ENCODE peak calls at places on chromosomes 13 and 19, in seven cellular contexts. One of them, this sample, is unnamed.

GRCh38 chr19:399370-399769 is 9.6 kb downstream of the C2CD4C start:
- DNase-seq in H1: no peak
- DNase-seq in heart left ventricle: no peak
- DNase-seq in IMR-90: no peak
- DNase-seq in ascending aorta: no peak
- DNase-seq in mucosa of descending colon: no peak
- DNase-seq in uterus: no peak
- DNase-seq in this sample: peak; percentile 6

GRCh38 chr13:105783261-105783660 is 752.2 kb downstream of the EFNB2 start:
- DNase-seq in heart left ventricle: no peak
- DNase-seq in IMR-90: no peak
- DNase-seq in ascending aorta: no peak
- DNase-seq in uterus: no peak
- DNase-seq in mucosa of descending colon: no peak
- DNase-seq in H1: no peak
- DNase-seq in this sample: no peak

GRCh38 chr13:24684600-24684998 is 4.4 kb downstream of the ATP12A start:
- DNase-seq in mucosa of descending colon: no peak
- DNase-seq in heart left ventricle: no peak
- DNase-seq in IMR-90: no peak
- DNase-seq in uterus: no peak
- DNase-seq in H1: no peak
- DNase-seq in ascending aorta: no peak
- DNase-seq in this sample: no peak

GRCh38 chr13:78589206-78589605 is 14.1 kb downstream of the POU4F1 start:
- DNase-seq in ascending aorta: no peak
- DNase-seq in IMR-90: peak; percentile 9
- DNase-seq in heart left ventricle: peak; percentile 40
- DNase-seq in uterus: no peak
- DNase-seq in mucosa of descending colon: no peak
- DNase-seq in H1: no peak
- DNase-seq in this sample: no peak

GRCh38 chr19:42111811-42112210 is 20.4 kb downstream of the POU2F2 start:
- DNase-seq in IMR-90: peak; percentile 52
- DNase-seq in mucosa of descending colon: no peak
- DNase-seq in heart left ventricle: no peak
- DNase-seq in ascending aorta: no peak
- DNase-seq in H1: no peak
- DNase-seq in uterus: no peak
- DNase-seq in this sample: no peak

GRCh38 chr19:31338069-31338767 is 11.0 kb downstream of the TSHZ3 start:
- DNase-seq in ascending aorta: no peak
- DNase-seq in H1: no peak
- DNase-seq in heart left ventricle: peak; percentile 73
- DNase-seq in mucosa of descending colon: no peak
- DNase-seq in uterus: peak; percentile 77
- DNase-seq in IMR-90: peak; percentile 85
- DNase-seq in this sample: no peak

GRCh38 chr13:76723551-76724232 is 162.5 kb downstream of the KCTD12 start:
- DNase-seq in IMR-90: peak; percentile 89
- DNase-seq in heart left ventricle: peak; percentile 33
- DNase-seq in mucosa of descending colon: no peak
- DNase-seq in ascending aorta: no peak
- DNase-seq in H1: peak; percentile 17
- DNase-seq in uterus: no peak
- DNase-seq in this sample: no peak

GRCh38 chr19:3325451-3325850 is 40.9 kb upstream of the NFIC start:
- DNase-seq in heart left ventricle: no peak
- DNase-seq in mucosa of descending colon: no peak
- DNase-seq in IMR-90: no peak
- DNase-seq in uterus: no peak
- DNase-seq in H1: no peak
- DNase-seq in ascending aorta: no peak
- DNase-seq in this sample: no peak

GRCh38 chr19:19366691-19367396 is 38.6 kb upstream of the GATAD2A start:
- DNase-seq in ascending aorta: no peak
- DNase-seq in IMR-90: peak; percentile 64
- DNase-seq in heart left ventricle: peak; percentile 69
- DNase-seq in mucosa of descending colon: peak; percentile 86
- DNase-seq in uterus: peak; percentile 53
- DNase-seq in H1: peak; percentile 79
- DNase-seq in this sample: peak; percentile 75

GRCh38 chr13:20814224-20814910 is 40.6 kb upstream of the EEF1AKMT1 start:
- DNase-seq in H1: no peak
- DNase-seq in heart left ventricle: peak; percentile 90
- DNase-seq in ascending aorta: peak; percentile 67
- DNase-seq in uterus: peak; percentile 89
- DNase-seq in mucosa of descending colon: peak; percentile 68
- DNase-seq in IMR-90: peak; percentile 96
- DNase-seq in this sample: peak; percentile 88

GRCh38 chr19:2271516-2272103 is 10.4 kb downstream of the PEAK3 start:
- DNase-seq in mucosa of descending colon: peak; percentile 57
- DNase-seq in H1: no peak
- DNase-seq in IMR-90: peak; percentile 75
- DNase-seq in uterus: no peak
- DNase-seq in heart left ventricle: peak; percentile 33
- DNase-seq in ascending aorta: no peak
- DNase-seq in this sample: peak; percentile 81

GRCh38 chr19:1959928-1960589 is 19.1 kb downstream of the CSNK1G2 start:
- DNase-seq in mucosa of descending colon: no peak
- DNase-seq in ascending aorta: no peak
- DNase-seq in heart left ventricle: no peak
- DNase-seq in IMR-90: no peak
- DNase-seq in H1: no peak
- DNase-seq in uterus: no peak
- DNase-seq in this sample: no peak

GRCh38 chr13:80339841-80340642 is 884 bp downstream of the SPRY2 start:
- DNase-seq in IMR-90: peak; percentile 42
- DNase-seq in heart left ventricle: peak; percentile 68
- DNase-seq in uterus: peak; percentile 43
- DNase-seq in mucosa of descending colon: peak; percentile 74
- DNase-seq in H1: no peak
- DNase-seq in ascending aorta: no peak
- DNase-seq in this sample: peak; percentile 63

GRCh38 chr13:27403252-27403678 is 21.2 kb upstream of the GTF3A start:
- DNase-seq in uterus: no peak
- DNase-seq in IMR-90: peak; percentile 65
- DNase-seq in H1: no peak
- DNase-seq in heart left ventricle: no peak
- DNase-seq in mucosa of descending colon: no peak
- DNase-seq in ascending aorta: no peak
- DNase-seq in this sample: no peak

GRCh38 chr13:38821753-38822551 is 135.1 kb downstream of the FREM2 start:
- DNase-seq in mucosa of descending colon: no peak
- DNase-seq in ascending aorta: no peak
- DNase-seq in H1: no peak
- DNase-seq in IMR-90: no peak
- DNase-seq in uterus: no peak
- DNase-seq in heart left ventricle: no peak
- DNase-seq in this sample: no peak

GRCh38 chr13:30735025-30735967 is at the start of gene ALOX5AP:
- DNase-seq in ascending aorta: no peak
- DNase-seq in uterus: no peak
- DNase-seq in IMR-90: no peak
- DNase-seq in mucosa of descending colon: no peak
- DNase-seq in H1: no peak
- DNase-seq in heart left ventricle: no peak
- DNase-seq in this sample: peak; percentile 4

GRCh38 chr19:11577451-11578341 is at the start of gene ACP5:
- DNase-seq in uterus: no peak
- DNase-seq in H1: no peak
- DNase-seq in heart left ventricle: peak; percentile 47
- DNase-seq in mucosa of descending colon: no peak
- DNase-seq in ascending aorta: no peak
- DNase-seq in IMR-90: no peak
- DNase-seq in this sample: no peak

GRCh38 chr19:32219881-32220552 is 125.4 kb upstream of the ZNF507 start:
- DNase-seq in uterus: no peak
- DNase-seq in H1: no peak
- DNase-seq in IMR-90: no peak
- DNase-seq in mucosa of descending colon: no peak
- DNase-seq in ascending aorta: no peak
- DNase-seq in heart left ventricle: no peak
- DNase-seq in this sample: no peak

GRCh38 chr19:46181386-46181774 is 33.3 kb downstream of the IGFL2 start:
- DNase-seq in ascending aorta: no peak
- DNase-seq in IMR-90: peak; percentile 28
- DNase-seq in mucosa of descending colon: no peak
- DNase-seq in H1: no peak
- DNase-seq in heart left ventricle: no peak
- DNase-seq in uterus: no peak
- DNase-seq in this sample: no peak

GRCh38 chr19:31534231-31534630 is 185.0 kb upstream of the TSHZ3 start:
- DNase-seq in ascending aorta: no peak
- DNase-seq in uterus: no peak
- DNase-seq in heart left ventricle: no peak
- DNase-seq in H1: no peak
- DNase-seq in IMR-90: no peak
- DNase-seq in mucosa of descending colon: no peak
- DNase-seq in this sample: no peak

GRCh38 chr13:50910483-50910805 is 853 bp downstream of the RNASEH2B start:
- DNase-seq in heart left ventricle: peak; percentile 60
- DNase-seq in H1: no peak
- DNase-seq in mucosa of descending colon: no peak
- DNase-seq in IMR-90: peak; percentile 42
- DNase-seq in ascending aorta: no peak
- DNase-seq in uterus: peak; percentile 49
- DNase-seq in this sample: no peak

GRCh38 chr19:12884202-12884601 is 2.8 kb downstream of the KLF1 start:
- DNase-seq in ascending aorta: no peak
- DNase-seq in uterus: no peak
- DNase-seq in mucosa of descending colon: no peak
- DNase-seq in heart left ventricle: no peak
- DNase-seq in IMR-90: no peak
- DNase-seq in H1: no peak
- DNase-seq in this sample: no peak

GRCh38 chr13:51816604-51817254 is 12.8 kb upstream of the DHRS12 start:
- DNase-seq in ascending aorta: no peak
- DNase-seq in heart left ventricle: no peak
- DNase-seq in H1: no peak
- DNase-seq in mucosa of descending colon: no peak
- DNase-seq in uterus: no peak
- DNase-seq in IMR-90: no peak
- DNase-seq in this sample: no peak

GRCh38 chr19:35395762-35396199 is 24.9 kb downstream of the GPR42 start:
- DNase-seq in H1: no peak
- DNase-seq in ascending aorta: no peak
- DNase-seq in IMR-90: no peak
- DNase-seq in uterus: no peak
- DNase-seq in mucosa of descending colon: no peak
- DNase-seq in heart left ventricle: peak; percentile 43
- DNase-seq in this sample: peak; percentile 77
- TF ChIP-seq CTCF in H1: no peak
- TF ChIP-seq CTCF in ascending aorta: no peak
- TF ChIP-seq CTCF in IMR-90: no peak
- TF ChIP-seq CTCF in uterus: no peak
- TF ChIP-seq CTCF in mucosa of descending colon: no peak
- TF ChIP-seq CTCF in heart left ventricle: no peak
- TF ChIP-seq CTCF in this sample: no peak

GRCh38 chr19:6272913-6273600 is 6.7 kb downstream of the MLLT1 start:
- DNase-seq in uterus: peak; percentile 23
- DNase-seq in heart left ventricle: no peak
- DNase-seq in ascending aorta: no peak
- DNase-seq in mucosa of descending colon: no peak
- DNase-seq in IMR-90: no peak
- DNase-seq in H1: no peak
- DNase-seq in this sample: no peak
- H3K4me1 ChIP-seq in uterus: peaks cover 42% of the 10 kb centered on the region
- H3K4me1 ChIP-seq in heart left ventricle: peaks cover 79% of the 10 kb centered on the region
- H3K4me1 ChIP-seq in ascending aorta: peaks cover 64% of the 10 kb centered on the region
- H3K4me1 ChIP-seq in mucosa of descending colon: peaks cover 36% of the 10 kb centered on the region
- H3K4me1 ChIP-seq in IMR-90: peaks cover 63% of the 10 kb centered on the region
- H3K4me1 ChIP-seq in H1: peaks cover 24% of the 10 kb centered on the region
- H3K4me1 ChIP-seq in this sample: peaks cover 77% of the 10 kb centered on the region

DNA sequence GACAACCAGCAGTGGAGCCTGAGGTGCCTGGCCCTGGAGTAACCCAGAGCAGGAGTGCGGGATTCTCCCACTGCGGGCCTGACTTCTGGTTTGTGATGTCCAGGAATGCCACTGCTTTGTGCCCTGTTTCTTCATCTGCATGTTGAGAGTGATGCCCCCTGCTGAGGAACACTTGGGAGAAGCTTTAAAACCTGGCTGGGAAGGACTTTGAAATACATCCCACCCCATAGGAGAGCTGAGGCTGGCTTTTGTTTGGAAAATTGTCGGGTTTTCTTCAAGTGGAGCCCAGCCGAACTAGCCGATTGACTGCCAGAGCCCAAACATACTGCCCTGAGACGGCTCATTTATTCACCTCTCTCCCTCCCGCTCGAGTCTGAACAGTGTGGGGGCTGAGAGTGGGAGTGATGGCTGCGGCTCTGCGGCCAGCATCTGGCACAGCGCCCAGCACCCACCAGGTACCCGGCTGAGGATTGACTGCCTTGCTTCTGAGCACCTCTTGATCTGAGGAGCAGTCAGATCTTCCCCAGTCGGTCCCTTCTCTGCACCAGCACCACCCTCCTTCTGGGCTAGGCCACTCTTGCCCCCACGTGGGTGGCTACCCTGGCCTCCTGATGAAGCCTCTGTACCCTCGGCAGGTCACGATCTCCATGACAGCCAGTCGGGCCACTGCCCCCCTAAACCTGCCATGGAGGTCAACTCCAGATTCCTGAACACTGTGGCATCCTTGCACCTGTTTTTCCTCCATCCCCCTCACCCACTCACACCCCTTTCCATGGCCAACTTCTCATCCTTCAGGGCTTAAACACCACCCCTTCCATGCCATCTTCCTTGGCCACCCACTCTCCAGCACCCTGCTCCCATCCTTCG is 148.9 kb downstream of the SIPA1L3 start:
- DNase-seq in heart left ventricle: no peak
- DNase-seq in ascending aorta: no peak
- DNase-seq in uterus: no peak
- DNase-seq in mucosa of descending colon: no peak
- DNase-seq in IMR-90: no peak
- DNase-seq in H1: no peak
- DNase-seq in this sample: no peak
- TF ChIP-seq CTCF in heart left ventricle: no peak
- TF ChIP-seq CTCF in ascending aorta: no peak
- TF ChIP-seq CTCF in uterus: no peak
- TF ChIP-seq CTCF in mucosa of descending colon: no peak
- TF ChIP-seq CTCF in IMR-90: no peak
- TF ChIP-seq CTCF in H1: no peak
- TF ChIP-seq CTCF in this sample: no peak

DNA sequence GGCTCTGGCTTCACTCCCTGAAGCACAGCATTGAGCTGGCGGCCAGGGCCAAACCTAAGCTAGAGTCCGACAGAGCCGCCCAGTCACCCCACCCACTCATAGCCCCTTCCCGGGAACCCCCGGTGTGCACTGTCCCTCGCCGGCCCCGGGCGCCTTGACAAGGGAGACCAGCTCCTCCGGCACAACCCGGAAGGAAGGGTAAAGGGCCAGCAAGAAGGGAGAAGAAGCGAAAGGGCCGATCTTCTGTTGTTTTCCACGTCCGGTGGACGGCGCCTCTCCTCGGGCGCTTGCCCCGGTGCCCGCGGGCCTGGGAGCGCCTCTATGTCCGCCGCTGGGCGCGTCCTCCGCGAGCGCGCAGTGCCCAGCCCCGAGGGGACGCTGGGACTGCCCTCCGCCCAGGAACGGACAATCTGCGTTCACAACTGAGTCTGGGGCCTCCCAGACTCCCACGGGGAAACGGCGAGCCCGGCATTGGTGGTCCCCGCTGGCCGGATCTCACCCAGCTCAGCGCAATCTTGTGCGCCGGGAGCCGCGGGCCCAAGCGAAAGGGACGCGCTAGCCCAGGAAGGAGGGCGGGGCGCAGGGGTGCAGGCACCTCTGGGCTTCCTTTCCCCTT is 172.5 kb upstream of the MIR17HG start:
- DNase-seq in IMR-90: no peak
- DNase-seq in heart left ventricle: no peak
- DNase-seq in uterus: no peak
- DNase-seq in ascending aorta: no peak
- DNase-seq in mucosa of descending colon: no peak
- DNase-seq in H1: no peak
- DNase-seq in this sample: no peak
- H3K4me1 ChIP-seq in IMR-90: no peaks in the 10 kb centered on the region
- H3K4me1 ChIP-seq in heart left ventricle: no peaks in the 10 kb centered on the region
- H3K4me1 ChIP-seq in uterus: no peaks in the 10 kb centered on the region
- H3K4me1 ChIP-seq in ascending aorta: no peaks in the 10 kb centered on the region
- H3K4me1 ChIP-seq in mucosa of descending colon: no peaks in the 10 kb centered on the region
- H3K4me1 ChIP-seq in H1: no peaks in the 10 kb centered on the region
- H3K4me1 ChIP-seq in this sample: no peaks in the 10 kb centered on the region